ENCODE peak calls at places on chromosomes 7 and 10, in five cellular contexts. L is stimulated activated CD8-positive, alpha-beta memory T cell treated with anti-CD3 and anti-CD28 coated beads, Interleukin-7, amount 100 ng/mL, for 4 hours; I is cardiac muscle cell; K is Ammon's horn; H is skeletal muscle cell. P is an unnamed sample.

GRCh38 chr10:49382826-49383225 is 13.1 kb downstream of the DRGX start:
- DNase-seq in K (no peak), H (no peak), L (no peak), I (no peak), P (no peak)

GRCh38 chr7:101315336-101315735 is 6.3 kb downstream of the IFT22 start:
- DNase-seq in L (peak), K (peak), I (peak), H (peak), P (peak)

GRCh38 chr7:26868841-26869505 is 4.6 kb upstream of the SKAP2 start:
- DNase-seq in K (no peak), L (no peak), H (peak), I (no peak), P (no peak)

GRCh38 chr7:85030893-85031292 is 156.0 kb downstream of the SEMA3D start:
- DNase-seq in I (peak), K (no peak), H (no peak), L (no peak), P (peak)

GRCh38 chr10:983951-984705 is 4.1 kb upstream of the GTPBP4 start:
- DNase-seq in I (no peak), L (no peak), H (no peak), K (no peak), P (peak)

GRCh38 chr7:92725161-92725925 is 111.0 kb downstream of the CDK6 start:
- DNase-seq in I (no peak), K (no peak), H (no peak), L (no peak), P (no peak)

GRCh38 chr7:139427029-139427420 is 56.4 kb downstream of the KLRG2 start:
- DNase-seq in I (no peak), H (no peak), K (no peak), L (no peak), P (no peak)

GRCh38 chr10:4343798-4344370 is 482.1 kb upstream of the AKR1E2 start:
- DNase-seq in I (no peak), H (no peak), K (no peak), L (no peak), P (no peak)

GRCh38 chr10:52283174-52283573 is 30.9 kb upstream of the DKK1 start:
- DNase-seq in H (peak), L (no peak), I (peak), K (no peak), P (no peak)

GRCh38 chr10:129966831-129967578 is 2.9 kb upstream of the EBF3 start:
- DNase-seq in H (no peak), L (no peak), K (no peak), I (no peak), P (no peak)

GRCh38 chr7:78165454-78165853 is 366.9 kb downstream of the PHTF2 start:
- DNase-seq in K (peak), L (no peak), H (no peak), I (no peak), P (no peak)

GRCh38 chr7:86116-86515 is 106.3 kb upstream of the FAM20C start:
- DNase-seq in H (no peak), I (no peak), L (no peak), K (no peak), P (peak)

GRCh38 chr10:71878327-71879034 is 27.4 kb upstream of the PSAP start:
- DNase-seq in I (no peak), K (peak), H (no peak), L (no peak), P (no peak)

GRCh38 chr7:79452032-79452494 is 1.4 kb downstream of the MAGI2 start:
- DNase-seq in H (no peak), L (no peak), I (peak), K (peak), P (peak)

GRCh38 chr10:72455889-72456588 is 101.3 kb upstream of the DNAJB12 start:
- DNase-seq in I (peak), K (peak), H (no peak), L (no peak), P (no peak)

GRCh38 chr10:48899781-48900180 is 39.9 kb downstream of the LRRC18 start:
- DNase-seq in H (no peak), L (no peak), K (no peak), I (no peak), P (no peak)

GRCh38 chr10:112052176-112052575 is 131.4 kb downstream of the GPAM start:
- DNase-seq in I (no peak), K (no peak), H (no peak), L (no peak), P (no peak)

GRCh38 chr7:20200965-20201364 is 16.2 kb downstream of the MACC1 start:
- DNase-seq in I (no peak), H (no peak), K (no peak), L (no peak), P (no peak)

GRCh38 chr7:136618788-136619187 is 249.7 kb upstream of the CHRM2 start:
- DNase-seq in K (no peak), I (no peak), H (no peak), L (no peak), P (no peak)

GRCh38 chr7:52147240-52147639 is 830.6 kb upstream of the COBL start:
- DNase-seq in H (no peak), K (no peak), L (no peak), I (no peak), P (peak)

GRCh38 chr7:71761336-71761735 is 629.4 kb downstream of the GALNT17 start:
- DNase-seq in L (no peak), H (no peak), I (no peak), K (no peak), P (no peak)

GRCh38 chr10:80196270-80196949 is 8.9 kb downstream of the ANXA11 start:
- DNase-seq in K (no peak), I (no peak), L (peak), H (no peak), P (peak)

GRCh38 chr10:126459032-126459831 is 71.0 kb upstream of the ADAM12 start:
- DNase-seq in K (no peak), I (peak), H (peak), L (no peak), P (no peak)

GRCh38 chr10:63758080-63758479 is 236.9 kb downstream of the REEP3 start:
- DNase-seq in H (no peak), L (no peak), K (no peak), I (peak), P (no peak)

GRCh38 chr10:79345241-79346011 is 1.8 kb upstream of the PPIF start:
- DNase-seq in K (no peak), I (no peak), L (no peak), H (no peak), P (no peak)

P was measured in hepatocyte.